ENCODE peak calls at places on chromosome 6, in four cellular contexts. J, X, Q and E are unnamed samples.

GRCh38 chr6:85677243-85677956 is 34.7 kb upstream of the SYNCRIP start:
- DNase-seq in J (no peak), X (no peak), Q (no peak), E (peak)

GRCh38 chr6:80508885-80509630 is 402.6 kb downstream of the BCKDHB start:
- DNase-seq in J (no peak), X (no peak), Q (no peak), E (no peak)

GRCh38 chr6:31663961-31664789 is 622 bp downstream of the GPANK1 start:
- DNase-seq in J (no peak), X (no peak), Q (no peak), E (no peak)

GRCh38 chr6:163030980-163031379 is 303.2 kb downstream of the PACRG start:
- DNase-seq in J (no peak), X (no peak), Q (no peak), E (no peak)

GRCh38 chr6:153702671-153703070 is 336.4 kb upstream of the OPRM1 start:
- DNase-seq in J (no peak), X (no peak), Q (no peak), E (no peak)

GRCh38 chr6:3259491-3259958 is 778 bp downstream of the PSMG4 start:
- DNase-seq in J (peak), X (peak), Q (peak), E (peak)

GRCh38 chr6:82569022-82569421 is 205.4 kb downstream of the TPBG start:
- DNase-seq in J (no peak), X (no peak), Q (no peak), E (no peak)

GRCh38 chr6:63245420-63245819 is 34.2 kb downstream of the FKBP1C start:
- DNase-seq in J (no peak), X (no peak), Q (no peak), E (no peak)

GRCh38 chr6:44072959-44073611 is 54.2 kb downstream of the MRPL14 start:
- DNase-seq in J (no peak), X (peak), Q (peak), E (no peak)

GRCh38 chr6:109073344-109074235 is 21.1 kb downstream of the SESN1 start:
- DNase-seq in J (no peak), X (peak), Q (peak), E (peak)

GRCh38 chr6:42405025-42405424 is 46.7 kb downstream of the TRERF1 start:
- DNase-seq in J (no peak), X (no peak), Q (no peak), E (no peak)

GRCh38 chr6:81859884-81860283 is 107.4 kb upstream of the TENT5A start:
- DNase-seq in J (no peak), X (no peak), Q (no peak), E (no peak)

GRCh38 chr6:146985111-146985510 is 219.1 kb upstream of the STXBP5 start:
- DNase-seq in J (no peak), X (no peak), Q (no peak), E (no peak)

GRCh38 chr6:126716012-126716411 is 376.1 kb downstream of the CENPW start:
- DNase-seq in J (no peak), X (no peak), Q (no peak), E (no peak)

GRCh38 chr6:93786474-93787330 is 367.3 kb upstream of the EPHA7 start:
- DNase-seq in J (no peak), X (no peak), Q (no peak), E (no peak)

GRCh38 chr6:13378669-13379590 is 50.6 kb upstream of the TBC1D7 start:
- DNase-seq in J (no peak), X (no peak), Q (no peak), E (no peak)

GRCh38 chr6:4809999-4810918 is 34.1 kb downstream of the CDYL start:
- DNase-seq in J (no peak), X (no peak), Q (no peak), E (no peak)

GRCh38 chr6:144725731-144726522 is 440.8 kb downstream of the UTRN start:
- DNase-seq in J (no peak), X (no peak), Q (no peak), E (no peak)

GRCh38 chr6:6610031-6610591 is 21.6 kb downstream of the LY86 start:
- DNase-seq in J (no peak), X (peak), Q (peak), E (peak)

GRCh38 chr6:168118935-168119334 is 39.9 kb upstream of the FRMD1 start:
- DNase-seq in J (no peak), X (no peak), Q (no peak), E (no peak)

GRCh38 chr6:28334272-28335039 is 1.5 kb downstream of the ZSCAN31 start:
- DNase-seq in J (no peak), X (no peak), Q (no peak), E (no peak)

GRCh38 chr6:124466949-124467348 is 495.3 kb upstream of the RNF217 start:
- DNase-seq in J (no peak), X (no peak), Q (no peak), E (no peak)

GRCh38 chr6:31225735-31226134 is 46.2 kb downstream of the HLA-C start:
- DNase-seq in J (no peak), X (no peak), Q (no peak), E (no peak)

GRCh38 chr6:98828991-98829411 is 5.4 kb upstream of the POU3F2 start:
- DNase-seq in J (no peak), X (no peak), Q (no peak), E (no peak)

GRCh38 chr6:22302828-22303227 is 6.0 kb upstream of the PRL start:
- DNase-seq in J (no peak), X (no peak), Q (no peak), E (no peak)

GRCh38 chr6:168345896-168346754 is 26.5 kb upstream of the DACT2 start:
- DNase-seq in J (no peak), X (no peak), Q (no peak), E (no peak)

GRCh38 chr6:1577146-1577680 is 32.5 kb upstream of the FOXC1 start:
- DNase-seq in J (no peak), X (no peak), Q (no peak), E (no peak)

GRCh38 chr6:113172531-113172966 is 684.6 kb upstream of the MARCKS start:
- DNase-seq in J (peak), X (no peak), Q (no peak), E (no peak)

GRCh38 chr6:107713214-107713962 is 110.7 kb downstream of the SCML4 start:
- DNase-seq in J (no peak), X (peak), Q (no peak), E (peak)

GRCh38 chr6:12008366-12009179 is 3.5 kb upstream of the HIVEP1 start:
- DNase-seq in J (peak), X (peak), Q (peak), E (peak)

GRCh38 chr6:41599015-41599835 is 39.0 kb upstream of the MDFI start:
- DNase-seq in J (no peak), X (no peak), Q (no peak), E (no peak)

GRCh38 chr6:147382945-147383554 is 125.4 kb upstream of the SAMD5 start:
- DNase-seq in J (no peak), X (no peak), Q (no peak), E (peak)